ENCODE peak calls at places on chromosome 3, in eight cellular contexts. One of them, this sample, is unnamed.

GRCh38 chr3:42025388-42026138 is 63.7 kb upstream of the ULK4 start:
- DNase-seq in progenitor cell of endocrine pancreas: no peak
- DNase-seq in dorsolateral prefrontal cortex: peak
- DNase-seq in fibroblast of lung: peak
- DNase-seq in GM13976: peak
- DNase-seq in B cell: peak
- DNase-seq in Caco-2: peak
- DNase-seq in colonic mucosa: peak
- DNase-seq in this sample: peak

GRCh38 chr3:113255854-113256615 is 44.7 kb downstream of the BOC start:
- DNase-seq in progenitor cell of endocrine pancreas: no peak
- DNase-seq in dorsolateral prefrontal cortex: no peak
- DNase-seq in fibroblast of lung: no peak
- DNase-seq in GM13976: no peak
- DNase-seq in B cell: no peak
- DNase-seq in Caco-2: no peak
- DNase-seq in colonic mucosa: no peak
- DNase-seq in this sample: no peak

GRCh38 chr3:56144792-56145191 is 323.5 kb downstream of the ERC2 start:
- DNase-seq in progenitor cell of endocrine pancreas: no peak
- DNase-seq in dorsolateral prefrontal cortex: no peak
- DNase-seq in fibroblast of lung: no peak
- DNase-seq in GM13976: no peak
- DNase-seq in B cell: no peak
- DNase-seq in Caco-2: no peak
- DNase-seq in colonic mucosa: no peak
- DNase-seq in this sample: no peak

GRCh38 chr3:14725015-14725431 is 50.1 kb downstream of the C3orf20 start:
- DNase-seq in progenitor cell of endocrine pancreas: no peak
- DNase-seq in dorsolateral prefrontal cortex: no peak
- DNase-seq in fibroblast of lung: peak
- DNase-seq in GM13976: no peak
- DNase-seq in B cell: no peak
- DNase-seq in Caco-2: no peak
- DNase-seq in colonic mucosa: no peak
- DNase-seq in this sample: no peak

GRCh38 chr3:191557322-191557721 is 96.4 kb downstream of the PYDC2 start:
- DNase-seq in progenitor cell of endocrine pancreas: no peak
- DNase-seq in dorsolateral prefrontal cortex: no peak
- DNase-seq in fibroblast of lung: no peak
- DNase-seq in GM13976: no peak
- DNase-seq in B cell: no peak
- DNase-seq in Caco-2: no peak
- DNase-seq in colonic mucosa: no peak
- DNase-seq in this sample: no peak

GRCh38 chr3:71057526-71057894 is 526.0 kb downstream of the FOXP1 start:
- DNase-seq in progenitor cell of endocrine pancreas: no peak
- DNase-seq in dorsolateral prefrontal cortex: no peak
- DNase-seq in fibroblast of lung: no peak
- DNase-seq in GM13976: no peak
- DNase-seq in B cell: no peak
- DNase-seq in Caco-2: no peak
- DNase-seq in colonic mucosa: peak
- DNase-seq in this sample: no peak

GRCh38 chr3:43913549-43913948 is 222.8 kb downstream of the ABHD5 start:
- DNase-seq in progenitor cell of endocrine pancreas: no peak
- DNase-seq in dorsolateral prefrontal cortex: no peak
- DNase-seq in fibroblast of lung: no peak
- DNase-seq in GM13976: no peak
- DNase-seq in B cell: no peak
- DNase-seq in Caco-2: no peak
- DNase-seq in colonic mucosa: no peak
- DNase-seq in this sample: no peak

GRCh38 chr3:42936157-42936981 is 30.4 kb downstream of the ZNF662 start:
- DNase-seq in progenitor cell of endocrine pancreas: no peak
- DNase-seq in dorsolateral prefrontal cortex: peak
- DNase-seq in fibroblast of lung: peak
- DNase-seq in GM13976: no peak
- DNase-seq in B cell: no peak
- DNase-seq in Caco-2: no peak
- DNase-seq in colonic mucosa: peak
- DNase-seq in this sample: no peak

GRCh38 chr3:177061382-177061781 is 135.9 kb downstream of the TBL1XR1 start:
- DNase-seq in progenitor cell of endocrine pancreas: no peak
- DNase-seq in dorsolateral prefrontal cortex: no peak
- DNase-seq in fibroblast of lung: no peak
- DNase-seq in GM13976: no peak
- DNase-seq in B cell: no peak
- DNase-seq in Caco-2: no peak
- DNase-seq in colonic mucosa: no peak
- DNase-seq in this sample: no peak

GRCh38 chr3:194320100-194320499 is 31.0 kb downstream of the CPN2 start:
- DNase-seq in progenitor cell of endocrine pancreas: no peak
- DNase-seq in dorsolateral prefrontal cortex: no peak
- DNase-seq in fibroblast of lung: no peak
- DNase-seq in GM13976: no peak
- DNase-seq in B cell: no peak
- DNase-seq in Caco-2: no peak
- DNase-seq in colonic mucosa: no peak
- DNase-seq in this sample: no peak

GRCh38 chr3:156477306-156477705 is 77.6 kb downstream of the SSR3 start:
- DNase-seq in progenitor cell of endocrine pancreas: no peak
- DNase-seq in dorsolateral prefrontal cortex: no peak
- DNase-seq in fibroblast of lung: peak
- DNase-seq in GM13976: no peak
- DNase-seq in B cell: no peak
- DNase-seq in Caco-2: no peak
- DNase-seq in colonic mucosa: no peak
- DNase-seq in this sample: no peak

GRCh38 chr3:123688241-123688747 is 103.4 kb upstream of the HACD2 start:
- DNase-seq in progenitor cell of endocrine pancreas: no peak
- DNase-seq in dorsolateral prefrontal cortex: no peak
- DNase-seq in fibroblast of lung: peak
- DNase-seq in GM13976: no peak
- DNase-seq in B cell: no peak
- DNase-seq in Caco-2: no peak
- DNase-seq in colonic mucosa: no peak
- DNase-seq in this sample: no peak

GRCh38 chr3:29465836-29466235 is 185.0 kb downstream of the RBMS3 start:
- DNase-seq in progenitor cell of endocrine pancreas: no peak
- DNase-seq in dorsolateral prefrontal cortex: no peak
- DNase-seq in fibroblast of lung: peak
- DNase-seq in GM13976: no peak
- DNase-seq in B cell: no peak
- DNase-seq in Caco-2: no peak
- DNase-seq in colonic mucosa: no peak
- DNase-seq in this sample: no peak

GRCh38 chr3:12442654-12443501 is 41.4 kb upstream of the TSEN2 start:
- DNase-seq in progenitor cell of endocrine pancreas: no peak
- DNase-seq in dorsolateral prefrontal cortex: no peak
- DNase-seq in fibroblast of lung: peak
- DNase-seq in GM13976: no peak
- DNase-seq in B cell: no peak
- DNase-seq in Caco-2: no peak
- DNase-seq in colonic mucosa: no peak
- DNase-seq in this sample: no peak

GRCh38 chr3:33578325-33579180 is 138.3 kb upstream of the UBP1 start:
- DNase-seq in progenitor cell of endocrine pancreas: no peak
- DNase-seq in dorsolateral prefrontal cortex: no peak
- DNase-seq in fibroblast of lung: peak
- DNase-seq in GM13976: no peak
- DNase-seq in B cell: no peak
- DNase-seq in Caco-2: peak
- DNase-seq in colonic mucosa: no peak
- DNase-seq in this sample: no peak

GRCh38 chr3:128491071-128491899 is 1.7 kb downstream of the GATA2 start:
- DNase-seq in progenitor cell of endocrine pancreas: no peak
- DNase-seq in dorsolateral prefrontal cortex: peak
- DNase-seq in fibroblast of lung: peak
- DNase-seq in GM13976: no peak
- DNase-seq in B cell: peak
- DNase-seq in Caco-2: no peak
- DNase-seq in colonic mucosa: no peak
- DNase-seq in this sample: no peak

GRCh38 chr3:59401924-59402323 is 352.1 kb upstream of the CFAP20DC start:
- DNase-seq in progenitor cell of endocrine pancreas: no peak
- DNase-seq in dorsolateral prefrontal cortex: no peak
- DNase-seq in fibroblast of lung: no peak
- DNase-seq in GM13976: no peak
- DNase-seq in B cell: no peak
- DNase-seq in Caco-2: no peak
- DNase-seq in colonic mucosa: no peak
- DNase-seq in this sample: no peak

GRCh38 chr3:59406943-59407342 is 357.1 kb upstream of the CFAP20DC start:
- DNase-seq in progenitor cell of endocrine pancreas: no peak
- DNase-seq in dorsolateral prefrontal cortex: no peak
- DNase-seq in fibroblast of lung: no peak
- DNase-seq in GM13976: peak
- DNase-seq in B cell: no peak
- DNase-seq in Caco-2: no peak
- DNase-seq in colonic mucosa: no peak
- DNase-seq in this sample: no peak

GRCh38 chr3:59407425-59407824 is 357.6 kb upstream of the CFAP20DC start:
- DNase-seq in progenitor cell of endocrine pancreas: no peak
- DNase-seq in dorsolateral prefrontal cortex: no peak
- DNase-seq in fibroblast of lung: no peak
- DNase-seq in GM13976: no peak
- DNase-seq in B cell: no peak
- DNase-seq in Caco-2: no peak
- DNase-seq in colonic mucosa: no peak
- DNase-seq in this sample: no peak

GRCh38 chr3:59408047-59408624 is 358.3 kb upstream of the CFAP20DC start:
- DNase-seq in progenitor cell of endocrine pancreas: no peak
- DNase-seq in dorsolateral prefrontal cortex: no peak
- DNase-seq in fibroblast of lung: no peak
- DNase-seq in GM13976: no peak
- DNase-seq in B cell: no peak
- DNase-seq in Caco-2: no peak
- DNase-seq in colonic mucosa: no peak
- DNase-seq in this sample: no peak

GRCh38 chr3:59404064-59404463 is 354.2 kb upstream of the CFAP20DC start:
- DNase-seq in progenitor cell of endocrine pancreas: no peak
- DNase-seq in dorsolateral prefrontal cortex: no peak
- DNase-seq in fibroblast of lung: no peak
- DNase-seq in GM13976: no peak
- DNase-seq in B cell: no peak
- DNase-seq in Caco-2: no peak
- DNase-seq in colonic mucosa: no peak
- DNase-seq in this sample: no peak
- TF ChIP-seq CTCF in progenitor cell of endocrine pancreas: no peak
- TF ChIP-seq CTCF in dorsolateral prefrontal cortex: no peak
- TF ChIP-seq CTCF in fibroblast of lung: no peak
- TF ChIP-seq CTCF in GM13976: no peak
- TF ChIP-seq CTCF in B cell: no peak
- TF ChIP-seq CTCF in Caco-2: no peak
- TF ChIP-seq CTCF in colonic mucosa: no peak
- TF ChIP-seq CTCF in this sample: no peak

GRCh38 chr3:114299925-114300624 is 6.2 kb downstream of the TIGIT start:
- DNase-seq in progenitor cell of endocrine pancreas: no peak
- DNase-seq in dorsolateral prefrontal cortex: no peak
- DNase-seq in fibroblast of lung: no peak
- DNase-seq in GM13976: no peak
- DNase-seq in B cell: no peak
- DNase-seq in Caco-2: no peak
- DNase-seq in colonic mucosa: no peak
- DNase-seq in this sample: no peak

GRCh38 chr3:114294940-114295480 is 1.2 kb downstream of the TIGIT start:
- DNase-seq in progenitor cell of endocrine pancreas: no peak
- DNase-seq in dorsolateral prefrontal cortex: no peak
- DNase-seq in fibroblast of lung: no peak
- DNase-seq in GM13976: no peak
- DNase-seq in B cell: no peak
- DNase-seq in Caco-2: no peak
- DNase-seq in colonic mucosa: no peak
- DNase-seq in this sample: no peak

GRCh38 chr3:114293846-114294245 is at the start of gene TIGIT:
- DNase-seq in progenitor cell of endocrine pancreas: no peak
- DNase-seq in dorsolateral prefrontal cortex: no peak
- DNase-seq in fibroblast of lung: no peak
- DNase-seq in GM13976: no peak
- DNase-seq in B cell: no peak
- DNase-seq in Caco-2: no peak
- DNase-seq in colonic mucosa: no peak
- DNase-seq in this sample: no peak

DNA sequence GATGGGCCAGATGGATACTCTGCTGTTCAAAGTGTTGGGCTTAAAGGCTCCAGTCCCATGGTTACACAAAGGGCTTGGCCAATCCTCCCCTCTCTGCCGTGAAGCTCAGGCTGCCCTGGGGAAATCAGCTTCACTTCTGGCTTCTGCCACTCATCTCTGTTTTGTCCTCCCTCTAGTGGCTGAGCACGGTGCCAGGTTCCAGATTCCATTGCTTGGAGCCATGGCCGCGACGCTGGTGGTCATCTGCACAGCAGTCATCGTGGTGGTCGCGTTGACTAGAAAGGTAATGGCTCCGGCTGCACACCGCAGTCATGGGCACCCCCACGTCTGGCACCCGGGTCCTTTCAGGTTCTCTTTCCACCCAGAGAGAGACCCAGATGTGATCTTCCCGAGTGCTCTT is 5.6 kb downstream of the TIGIT start:
- DNase-seq in progenitor cell of endocrine pancreas: no peak
- DNase-seq in dorsolateral prefrontal cortex: no peak
- DNase-seq in fibroblast of lung: no peak
- DNase-seq in GM13976: no peak
- DNase-seq in B cell: peak
- DNase-seq in Caco-2: peak
- DNase-seq in colonic mucosa: no peak
- DNase-seq in this sample: peak
- TF ChIP-seq CTCF in progenitor cell of endocrine pancreas: peak
- TF ChIP-seq CTCF in dorsolateral prefrontal cortex: no peak
- TF ChIP-seq CTCF in fibroblast of lung: peak
- TF ChIP-seq CTCF in GM13976: peak
- TF ChIP-seq CTCF in B cell: peak
- TF ChIP-seq CTCF in Caco-2: peak
- TF ChIP-seq CTCF in colonic mucosa: no peak
- TF ChIP-seq CTCF in this sample: peak

GRCh38 chr3:188834349-188834748 is 337.4 kb upstream of the TPRG1 start:
- DNase-seq in progenitor cell of endocrine pancreas: no peak
- DNase-seq in dorsolateral prefrontal cortex: no peak
- DNase-seq in fibroblast of lung: no peak
- DNase-seq in GM13976: no peak
- DNase-seq in B cell: no peak
- DNase-seq in Caco-2: no peak
- DNase-seq in colonic mucosa: no peak
- DNase-seq in this sample: no peak
- TF ChIP-seq CTCF in progenitor cell of endocrine pancreas: no peak
- TF ChIP-seq CTCF in dorsolateral prefrontal cortex: no peak
- TF ChIP-seq CTCF in fibroblast of lung: no peak
- TF ChIP-seq CTCF in GM13976: no peak
- TF ChIP-seq CTCF in B cell: no peak
- TF ChIP-seq CTCF in Caco-2: no peak
- TF ChIP-seq CTCF in colonic mucosa: no peak
- TF ChIP-seq CTCF in this sample: no peak

GRCh38 chr3:110767156-110767555 is 304.5 kb upstream of the NECTIN3 start:
- DNase-seq in progenitor cell of endocrine pancreas: no peak
- DNase-seq in dorsolateral prefrontal cortex: no peak
- DNase-seq in fibroblast of lung: peak
- DNase-seq in GM13976: no peak
- DNase-seq in B cell: no peak
- DNase-seq in Caco-2: no peak
- DNase-seq in colonic mucosa: no peak
- DNase-seq in this sample: no peak

GRCh38 chr3:110773413-110773954 is 298.1 kb upstream of the NECTIN3 start:
- DNase-seq in progenitor cell of endocrine pancreas: no peak
- DNase-seq in dorsolateral prefrontal cortex: no peak
- DNase-seq in fibroblast of lung: peak
- DNase-seq in GM13976: no peak
- DNase-seq in B cell: no peak
- DNase-seq in Caco-2: peak
- DNase-seq in colonic mucosa: no peak
- DNase-seq in this sample: peak

GRCh38 chr3:110767838-110768237 is 303.8 kb upstream of the NECTIN3 start:
- DNase-seq in progenitor cell of endocrine pancreas: no peak
- DNase-seq in dorsolateral prefrontal cortex: no peak
- DNase-seq in fibroblast of lung: no peak
- DNase-seq in GM13976: peak
- DNase-seq in B cell: no peak
- DNase-seq in Caco-2: no peak
- DNase-seq in colonic mucosa: no peak
- DNase-seq in this sample: no peak
- TF ChIP-seq CTCF in progenitor cell of endocrine pancreas: no peak
- TF ChIP-seq CTCF in dorsolateral prefrontal cortex: no peak
- TF ChIP-seq CTCF in fibroblast of lung: no peak
- TF ChIP-seq CTCF in GM13976: no peak
- TF ChIP-seq CTCF in B cell: no peak
- TF ChIP-seq CTCF in Caco-2: no peak
- TF ChIP-seq CTCF in colonic mucosa: no peak
- TF ChIP-seq CTCF in this sample: no peak

This sample was measured in neural crest cell.